ENCODE peak calls at places on chromosomes 13 and 19, in ten cellular contexts. S is GM12892; X is NCI-H1092 treated with DMSO at 0.1 percent for 48 hours; A is A549; K is GM13976; P is activated naive CD4-positive, alpha-beta T cell; Q is WTC11; D is pons; G is fibroblast of villous mesenchyme; R is fibroblast of mammary gland. W is an unnamed sample.

GRCh38 chr19:36058481-36059179 is 3.9 kb downstream of the WDR62 start:
- DNase-seq in K (no peak), P (no peak), A (no peak), X (no peak), Q (no peak), R (no peak), S (no peak), G (no peak), D (no peak), W (no peak)

GRCh38 chr19:41013359-41013758 is 22.3 kb downstream of the CYP2B6 start:
- DNase-seq in R (no peak), P (no peak), D (no peak), A (no peak), K (no peak), Q (no peak), S (no peak), G (no peak), X (no peak), W (no peak)

GRCh38 chr13:104256701-104257100 is 1190.5 kb upstream of the SLC10A2 start:
- DNase-seq in G (no peak), P (no peak), K (no peak), D (peak; percentile 15), S (no peak), X (peak; percentile 19), R (no peak), Q (no peak), A (no peak), W (no peak)

GRCh38 chr19:15732388-15732787 is 4.6 kb downstream of the OR10H2 start:
- DNase-seq in D (no peak), P (no peak), G (no peak), Q (no peak), K (no peak), R (no peak), S (no peak), A (no peak), X (no peak), W (no peak)

GRCh38 chr19:618674-619285 is 14.6 kb downstream of the POLRMT start:
- DNase-seq in S (no peak), G (no peak), R (no peak), D (no peak), X (no peak), A (no peak), P (no peak), Q (no peak), K (no peak), W (no peak)

GRCh38 chr19:16338470-16339360 is 14.1 kb downstream of the KLF2 start:
- DNase-seq in R (peak; percentile 90), X (no peak), D (no peak), P (no peak), G (peak; percentile 84), Q (no peak), A (peak; percentile 66), K (peak; percentile 72), S (peak; percentile 63), W (no peak)

GRCh38 chr13:46609726-46610125 is 56.8 kb downstream of the LRCH1 start:
- DNase-seq in P (no peak), A (no peak), K (no peak), Q (no peak), R (no peak), S (no peak), G (no peak), D (no peak), X (no peak), W (no peak)

GRCh38 chr19:54418030-54418929 is 3.0 kb downstream of the TTYH1 start:
- DNase-seq in Q (no peak), A (no peak), R (no peak), K (peak; percentile 75), S (no peak), D (no peak), X (no peak), G (peak; percentile 23), P (no peak), W (no peak)

GRCh38 chr13:70107498-70108271 is at the start of gene ATXN8OS:
- DNase-seq in R (no peak), A (no peak), P (no peak), D (no peak), S (no peak), X (peak; percentile 61), K (no peak), Q (peak; percentile 40), G (no peak), W (no peak)

GRCh38 chr19:1173160-1173844 is 766 bp downstream of the SBNO2 start:
- DNase-seq in S (peak; percentile 50), P (no peak), Q (peak; percentile 42), D (no peak), X (no peak), A (no peak), R (no peak), G (no peak), K (no peak), W (peak; percentile 55)

GRCh38 chr13:99421758-99422555 is 79.3 kb upstream of the TM9SF2 start:
- DNase-seq in X (no peak), D (no peak), R (no peak), K (no peak), P (no peak), A (no peak), S (no peak), G (no peak), Q (no peak), W (no peak)

GRCh38 chr13:32264407-32264806 is 50.8 kb downstream of the ZAR1L start:
- DNase-seq in P (no peak), K (no peak), R (peak; percentile 79), A (no peak), D (no peak), S (no peak), G (peak; percentile 37), X (no peak), Q (no peak), W (peak; percentile 35)

GRCh38 chr13:20301391-20302071 is 69.4 kb upstream of the GJB6 start:
- DNase-seq in P (no peak), D (no peak), A (no peak), X (no peak), G (no peak), S (no peak), Q (peak; percentile 39), K (no peak), R (peak; percentile 39), W (no peak)

GRCh38 chr13:112849500-112849899 is 119.5 kb upstream of the MCF2L start:
- DNase-seq in K (no peak), A (no peak), Q (no peak), P (no peak), D (peak; percentile 33), S (no peak), R (peak; percentile 10), G (no peak), X (peak; percentile 99), W (no peak)

GRCh38 chr13:50668044-50668443 is 175.4 kb downstream of the DLEU7 start:
- DNase-seq in R (no peak), G (no peak), A (no peak), P (no peak), S (no peak), X (no peak), Q (no peak), K (no peak), D (peak; percentile 43), W (no peak)

GRCh38 chr13:51879133-51879532 is 17.4 kb downstream of the CCDC70 start:
- DNase-seq in S (no peak), A (no peak), P (no peak), R (peak; percentile 9), X (no peak), G (no peak), K (no peak), D (no peak), Q (no peak), W (no peak)

GRCh38 chr13:48533986-48534600 is 1.2 kb upstream of the RCBTB2 start:
- DNase-seq in Q (no peak), D (no peak), X (no peak), K (no peak), R (no peak), A (no peak), G (no peak), P (no peak), S (no peak), W (no peak)

GRCh38 chr19:16002380-16002779 is 53.6 kb downstream of the OR10H4 start:
- DNase-seq in G (no peak), R (peak; percentile 8), Q (no peak), D (peak; percentile 2), K (no peak), S (no peak), A (no peak), X (no peak), P (no peak), W (no peak)

GRCh38 chr13:50392977-50393376 is 377.7 kb downstream of the KCNRG start:
- DNase-seq in X (no peak), S (no peak), R (no peak), D (no peak), G (no peak), P (no peak), K (no peak), Q (no peak), A (no peak), W (no peak)

GRCh38 chr13:40399756-40400155 is 266.7 kb downstream of the FOXO1 start:
- DNase-seq in P (no peak), Q (no peak), K (no peak), G (no peak), A (no peak), S (no peak), X (no peak), D (no peak), R (no peak), W (no peak)

W was measured in left colon.